ENCODE peak calls at places on chromosomes 12 and 14, in six cellular contexts. G, S, A, U, C and I are unnamed samples.

GRCh38 chr14:92039073-92039719 is 663 bp downstream of the TRIP11 start:
- DNase-seq in C (no peak), S (no peak), U (peak; percentile 70), G (no peak), A (no peak), I (peak; percentile 56)

GRCh38 chr14:61705017-61705416 is 9.7 kb downstream of the HIF1A start:
- DNase-seq in G (no peak), S (no peak), C (no peak), U (peak; percentile 44), A (no peak), I (no peak)

GRCh38 chr12:15728118-15728598 is 61.0 kb downstream of the EPS8 start:
- DNase-seq in C (no peak), A (no peak), U (peak; percentile 80), G (no peak), S (no peak), I (no peak)

GRCh38 chr12:112111931-112112330 is 3.3 kb upstream of the NAA25 start:
- DNase-seq in C (no peak), A (no peak), U (no peak), S (no peak), G (no peak), I (no peak)

GRCh38 chr14:93737574-93737973 is 50.7 kb downstream of the PRIMA1 start:
- DNase-seq in G (no peak), A (no peak), U (no peak), C (no peak), S (no peak), I (no peak)

GRCh38 chr12:15754233-15754632 is 35.0 kb downstream of the EPS8 start:
- DNase-seq in C (no peak), G (no peak), S (peak; percentile 51), U (peak; percentile 65), A (no peak), I (no peak)

GRCh38 chr14:35883677-35884293 is 57.6 kb downstream of the BRMS1L start:
- DNase-seq in G (no peak), C (peak; percentile 34), U (peak; percentile 18), A (no peak), S (no peak), I (no peak)

GRCh38 chr12:43957732-43958131 is 121.9 kb downstream of the TMEM117 start:
- DNase-seq in G (no peak), A (peak; percentile 33), U (peak; percentile 67), C (peak; percentile 41), S (no peak), I (no peak)

GRCh38 chr12:92334552-92334951 is 188.9 kb upstream of the BTG1 start:
- DNase-seq in S (no peak), C (no peak), U (no peak), G (no peak), A (no peak), I (no peak)

GRCh38 chr12:92339198-92339821 is 193.7 kb upstream of the BTG1 start:
- DNase-seq in G (no peak), S (no peak), A (no peak), U (no peak), C (no peak), I (no peak)

GRCh38 chr12:92338671-92339070 is 193.0 kb upstream of the BTG1 start:
- DNase-seq in S (no peak), G (no peak), U (no peak), A (no peak), C (no peak), I (no peak)

GRCh38 chr12:92338102-92338501 is 192.5 kb upstream of the BTG1 start:
- DNase-seq in U (no peak), A (no peak), G (no peak), C (no peak), S (no peak), I (no peak)

DNA sequence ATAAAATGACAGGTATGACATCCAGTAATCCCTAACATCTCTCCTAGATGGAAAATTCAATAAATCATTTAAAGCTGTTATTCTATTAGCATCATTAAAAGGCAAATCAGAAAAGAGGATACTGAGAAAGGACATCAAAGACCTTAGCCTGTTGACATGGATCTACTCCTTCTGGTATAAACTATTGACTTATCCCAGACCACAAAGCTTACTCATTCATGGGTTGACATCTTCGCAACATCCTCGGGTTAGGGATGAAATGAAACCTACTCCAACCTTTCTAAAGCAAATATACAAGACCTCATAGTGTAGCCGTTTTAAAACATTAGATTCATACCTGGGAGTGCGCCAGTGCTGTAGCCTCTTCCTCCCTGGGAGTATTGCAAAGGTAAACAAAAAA is 191.5 kb upstream of the BTG1 start:
- DNase-seq in C (no peak), U (peak; percentile 26), S (no peak), G (no peak), A (no peak), I (no peak)
- TF ChIP-seq CTCF in C (no peak), U (no peak), S (no peak), G (no peak), A (no peak), I (no peak)

GRCh38 chr14:99806841-99807240 is 13.6 kb downstream of the EML1 start:
- DNase-seq in A (no peak), C (no peak), U (no peak), S (peak; percentile 11), G (no peak), I (no peak)

GRCh38 chr14:99807413-99808132 is 14.4 kb downstream of the EML1 start:
- DNase-seq in G (no peak), U (no peak), S (peak; percentile 13), A (no peak), C (no peak), I (no peak)

GRCh38 chr14:99809376-99809775 is 16.2 kb downstream of the EML1 start:
- DNase-seq in U (peak; percentile 58), S (peak; percentile 85), C (no peak), G (no peak), A (peak; percentile 57), I (no peak)

GRCh38 chr14:99808515-99808914 is 15.3 kb downstream of the EML1 start:
- DNase-seq in C (no peak), S (peak; percentile 4), A (no peak), G (no peak), U (no peak), I (no peak)

DNA sequence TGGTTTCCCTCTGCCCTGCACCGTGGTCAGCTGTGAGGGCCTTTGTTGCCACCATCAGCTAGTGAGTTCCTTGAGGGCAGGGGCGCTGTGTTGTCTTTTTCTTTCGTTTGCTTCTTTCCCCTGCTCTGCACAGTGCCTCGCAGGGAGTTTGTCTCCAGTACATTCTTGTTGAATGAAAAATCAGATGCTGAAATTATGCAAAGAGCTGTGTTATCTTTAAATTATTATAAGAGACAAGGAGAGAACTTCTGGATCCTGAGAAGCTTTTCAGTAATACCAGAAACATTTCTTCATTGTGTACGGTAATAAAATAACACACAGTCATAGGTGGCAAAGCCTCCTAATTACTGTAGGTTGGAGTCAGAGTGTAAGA is 14.9 kb downstream of the EML1 start:
- DNase-seq in U (no peak), S (peak; percentile 11), G (no peak), C (no peak), A (no peak), I (no peak)
- TF ChIP-seq POLR2A in U (no peak), S (no peak), G (no peak), C (no peak), A (no peak), I (no peak)

GRCh38 chr12:47894652-47895051 is 10.1 kb downstream of the VDR start:
- DNase-seq in S (no peak), G (no peak), A (no peak), C (no peak), U (no peak), I (no peak)

GRCh38 chr12:47896633-47897032 is 8.2 kb downstream of the VDR start:
- DNase-seq in G (no peak), U (no peak), A (no peak), S (no peak), C (no peak), I (no peak)

GRCh38 chr12:47896022-47896421 is 8.8 kb downstream of the VDR start:
- DNase-seq in G (no peak), S (no peak), C (no peak), A (no peak), U (no peak), I (no peak)

GRCh38 chr12:47892819-47893218 is 12.0 kb downstream of the VDR start:
- DNase-seq in U (peak; percentile 56), S (no peak), A (no peak), C (no peak), G (no peak), I (no peak)

GRCh38 chr12:47894068-47894467 is 10.7 kb downstream of the VDR start:
- DNase-seq in G (no peak), C (no peak), A (no peak), S (no peak), U (no peak), I (no peak)
- TF ChIP-seq CTCF in G (no peak), C (no peak), A (no peak), S (no peak), U (no peak), I (no peak)

DNA sequence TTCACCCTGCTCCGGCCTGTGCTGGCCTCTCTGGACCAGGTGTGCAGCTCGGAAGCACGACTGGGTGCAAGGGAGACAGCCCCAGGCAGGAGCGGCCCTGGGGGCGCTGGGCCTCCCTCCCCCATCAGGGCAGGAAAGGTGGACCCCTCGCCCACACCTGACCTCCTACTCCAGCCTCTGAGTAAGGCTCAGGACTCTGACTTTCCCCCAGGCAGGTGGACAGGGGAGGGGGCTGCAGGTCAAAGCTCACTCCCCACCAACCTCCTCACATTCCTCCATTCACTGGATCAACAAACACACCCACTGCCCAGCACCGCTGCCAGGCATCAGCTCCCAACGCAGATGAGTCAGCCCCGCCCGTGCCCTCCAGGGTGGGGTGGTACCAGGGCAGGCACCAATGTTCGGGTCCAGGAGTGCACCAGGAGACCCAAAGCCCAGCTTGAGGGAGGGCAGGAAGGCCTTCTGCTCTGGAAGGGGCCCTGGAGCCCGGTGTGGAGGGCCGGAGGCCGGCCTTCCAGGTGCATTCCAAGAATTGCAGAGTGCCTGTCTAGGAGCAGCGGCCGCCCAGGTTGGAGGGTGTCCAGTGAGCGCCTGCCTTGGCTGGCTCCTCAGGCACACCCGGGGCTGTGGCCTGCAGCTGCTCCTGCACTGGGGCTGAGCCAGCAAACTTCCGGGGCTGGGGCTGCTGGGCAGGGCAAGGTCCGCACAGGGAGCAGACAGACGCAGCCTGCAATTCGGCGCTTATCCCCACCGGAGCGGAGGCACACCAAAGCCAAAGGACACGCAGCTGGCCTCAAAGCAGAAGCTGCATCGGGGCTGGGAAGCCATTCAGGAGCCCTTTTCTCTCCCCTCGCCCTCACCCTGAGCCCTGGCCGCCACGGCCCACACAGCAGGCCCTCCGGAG is 1.6 kb upstream of the INF2 start:
- DNase-seq in A (peak; percentile 79), S (peak; percentile 58), U (no peak), C (no peak), G (peak; percentile 85), I (peak; percentile 98)
- TF ChIP-seq POLR2A in A (no peak), S (no peak), U (no peak), C (no peak), G (peak; percentile 51), I (peak; percentile 95)